ENCODE peak calls at places on chromosomes 3 and 15, in ten cellular contexts. G is kidney, C is fibroblast of pulmonary artery, N is A673, Q is OCI-LY7, T is WTC11, I is psoas muscle, D is upper lobe of right lung, J is omental fat pad, P is mesothelial cell of epicardium. Y is an unnamed sample.

GRCh38 chr15:62521396-62521795 is 356.3 kb upstream of the C2CD4B start:
- DNase-seq in G (no peak), C (no peak), N (no peak), Q (no peak), T (no peak), I (no peak), D (no peak), J (no peak), P (no peak), Y (no peak)

GRCh38 chr15:78208887-78209645 is 25.3 kb downstream of the ACSBG1 start:
- DNase-seq in G (no peak), C (no peak), N (no peak), Q (no peak), T (no peak), I (no peak), D (no peak), J (no peak), P (no peak), Y (no peak)

GRCh38 chr15:64842986-64843561 is 1.4 kb downstream of the PLEKHO2 start:
- DNase-seq in G (no peak), C (peak), N (no peak), Q (peak), T (no peak), I (peak), D (peak), J (no peak), P (no peak), Y (peak)

GRCh38 chr3:40299721-40300335 is 9.7 kb upstream of the EIF1B start:
- DNase-seq in G (no peak), C (peak), N (no peak), Q (no peak), T (no peak), I (no peak), D (no peak), J (no peak), P (no peak), Y (peak)

GRCh38 chr15:52680041-52680391 is 828 bp upstream of the ATOSA start:
- DNase-seq in G (no peak), C (peak), N (peak), Q (peak), T (no peak), I (no peak), D (no peak), J (no peak), P (no peak), Y (peak)

GRCh38 chr3:6273878-6274277 is 587.0 kb upstream of the GRM7 start:
- DNase-seq in G (no peak), C (no peak), N (no peak), Q (no peak), T (no peak), I (no peak), D (no peak), J (no peak), P (no peak), Y (no peak)

GRCh38 chr3:138434276-138434874 is at the start of gene ESYT3:
- DNase-seq in G (peak), C (peak), N (peak), Q (no peak), T (peak), I (peak), D (peak), J (no peak), P (peak), Y (peak)

GRCh38 chr3:15214758-15215157 is 8.7 kb downstream of the CAPN7 start:
- DNase-seq in G (no peak), C (no peak), N (no peak), Q (no peak), T (no peak), I (no peak), D (no peak), J (no peak), P (no peak), Y (no peak)

GRCh38 chr3:121481116-121481895 is 64.5 kb downstream of the POLQ start:
- DNase-seq in G (no peak), C (no peak), N (no peak), Q (no peak), T (no peak), I (no peak), D (no peak), J (no peak), P (no peak), Y (peak)

GRCh38 chr3:187978433-187979011 is 175.4 kb upstream of the LPP start:
- DNase-seq in G (no peak), C (peak), N (no peak), Q (peak), T (no peak), I (no peak), D (no peak), J (no peak), P (no peak), Y (peak)

GRCh38 chr3:190840146-190840545 is 22.3 kb downstream of the GMNC start:
- DNase-seq in G (no peak), C (peak), N (no peak), Q (no peak), T (no peak), I (no peak), D (no peak), J (no peak), P (no peak), Y (peak)

GRCh38 chr15:31434418-31435255 is 108.0 kb downstream of the KLF13 start:
- DNase-seq in G (peak), C (peak), N (no peak), Q (peak), T (no peak), I (peak), D (peak), J (no peak), P (no peak), Y (peak)

GRCh38 chr15:42012241-42012640 is 8.6 kb downstream of the PLA2G4E start:
- DNase-seq in G (no peak), C (no peak), N (no peak), Q (no peak), T (no peak), I (no peak), D (peak), J (no peak), P (no peak), Y (no peak)

GRCh38 chr15:34583399-34584320 is at the start of gene GOLGA8B:
- DNase-seq in G (peak), C (peak), N (peak), Q (peak), T (peak), I (peak), D (peak), J (no peak), P (peak), Y (peak)

GRCh38 chr15:84949845-84950569 is 31.6 kb upstream of the PDE8A start:
- DNase-seq in G (no peak), C (no peak), N (no peak), Q (no peak), T (no peak), I (no peak), D (no peak), J (no peak), P (no peak), Y (no peak)

GRCh38 chr3:13144163-13145023 is 71.2 kb upstream of the IQSEC1 start:
- DNase-seq in G (peak), C (no peak), N (no peak), Q (no peak), T (no peak), I (peak), D (peak), J (no peak), P (no peak), Y (no peak)

GRCh38 chr3:113287111-113287817 is 75.9 kb downstream of the BOC start:
- DNase-seq in G (no peak), C (peak), N (no peak), Q (no peak), T (no peak), I (no peak), D (no peak), J (no peak), P (no peak), Y (peak)

GRCh38 chr3:10747341-10747740 is 68.7 kb upstream of the SLC6A11 start:
- DNase-seq in G (no peak), C (no peak), N (no peak), Q (no peak), T (no peak), I (no peak), D (no peak), J (no peak), P (no peak), Y (no peak)

GRCh38 chr3:4825572-4826236 is 153.5 kb upstream of the BHLHE40 start:
- DNase-seq in G (peak), C (no peak), N (no peak), Q (no peak), T (no peak), I (peak), D (peak), J (no peak), P (no peak), Y (no peak)

GRCh38 chr3:3200632-3201212 is 21.2 kb upstream of the CRBN start:
- DNase-seq in G (no peak), C (peak), N (peak), Q (peak), T (peak), I (no peak), D (no peak), J (no peak), P (peak), Y (peak)

GRCh38 chr15:26503998-26504397 is 268.9 kb downstream of the GABRB3 start:
- DNase-seq in G (no peak), C (no peak), N (no peak), Q (no peak), T (no peak), I (no peak), D (no peak), J (no peak), P (no peak), Y (no peak)

GRCh38 chr3:100169186-100169585 is 54.9 kb upstream of the FILIP1L start:
- DNase-seq in G (no peak), C (peak), N (peak), Q (no peak), T (no peak), I (peak), D (no peak), J (no peak), P (no peak), Y (no peak)

GRCh38 chr3:48694610-48695051 is 8.9 kb upstream of the NCKIPSD start:
- DNase-seq in G (peak), C (peak), N (peak), Q (no peak), T (no peak), I (peak), D (peak), J (no peak), P (no peak), Y (peak)

GRCh38 chr15:98311566-98312188 is 336.7 kb upstream of the IGF1R start:
- DNase-seq in G (no peak), C (peak), N (peak), Q (peak), T (peak), I (peak), D (peak), J (peak), P (peak), Y (peak)

GRCh38 chr3:122299872-122300460 is 25.1 kb upstream of the CSTA start:
- DNase-seq in G (no peak), C (peak), N (peak), Q (peak), T (peak), I (no peak), D (no peak), J (no peak), P (no peak), Y (peak)

GRCh38 chr3:60913474-60913873 is 337.8 kb downstream of the FHIT start:
- DNase-seq in G (no peak), C (no peak), N (no peak), Q (no peak), T (no peak), I (no peak), D (no peak), J (no peak), P (no peak), Y (no peak)

DNA sequence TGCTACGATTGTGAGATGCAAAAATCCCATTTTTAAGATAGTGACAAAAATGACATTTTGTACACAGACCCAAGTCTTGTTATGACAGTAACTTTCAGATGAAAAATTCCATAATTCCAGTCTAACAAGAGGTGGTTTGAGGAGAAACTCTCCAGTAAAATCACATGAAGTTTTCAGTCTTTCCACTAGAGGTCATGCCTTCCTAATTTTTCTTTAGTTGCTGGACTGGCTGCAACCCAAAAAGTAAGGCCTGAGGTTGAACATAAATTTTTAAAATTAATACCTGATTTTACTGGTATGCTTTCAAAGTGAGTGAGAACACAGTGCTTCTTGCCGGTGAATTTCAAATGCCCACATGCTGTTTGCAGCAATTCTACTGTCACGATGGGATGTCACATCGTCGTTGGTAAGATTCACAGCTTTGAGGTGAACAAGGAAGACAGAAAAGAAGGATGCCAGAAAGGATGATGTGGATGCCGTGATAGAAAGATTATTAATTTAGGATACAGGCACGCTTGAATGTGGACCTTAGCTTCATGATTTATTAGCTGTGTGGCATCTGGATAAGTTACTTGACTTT is 89.0 kb upstream of the FGF12 start:
- DNase-seq in G (no peak), C (peak), N (peak), Q (peak), T (no peak), I (no peak), D (no peak), J (no peak), P (no peak), Y (peak)
- TF ChIP-seq CTCF in G (peak), C (peak), N (peak), Q (peak), T (peak), I (peak), D (peak), J (peak), P (peak), Y (peak)

DNA sequence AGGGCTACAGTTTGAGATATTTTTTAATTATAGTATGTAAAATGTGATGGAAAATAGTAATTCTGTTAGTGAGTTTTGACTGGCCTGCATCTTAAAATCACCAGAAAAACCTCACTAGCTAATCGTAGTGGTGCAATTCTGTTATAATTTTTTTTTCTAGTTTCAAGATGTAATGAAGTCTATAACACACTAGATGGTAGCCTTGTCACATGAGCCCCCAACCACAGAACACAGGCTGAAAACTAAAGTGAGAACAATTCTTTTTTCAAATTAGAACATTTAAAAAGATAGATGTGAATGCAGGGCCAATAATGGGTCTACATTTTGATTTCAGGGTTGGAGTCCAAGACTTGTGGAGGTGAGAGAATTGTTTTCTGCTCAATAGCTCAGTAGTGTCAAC is 83.3 kb upstream of the KCNH8 start:
- DNase-seq in G (no peak), C (peak), N (peak), Q (peak), T (no peak), I (no peak), D (no peak), J (no peak), P (no peak), Y (no peak)
- TF ChIP-seq CTCF in G (no peak), C (no peak), N (peak), Q (peak), T (peak), I (peak), D (no peak), J (no peak), P (no peak), Y (no peak)

GRCh38 chr3:137217733-137218132 is 259.9 kb downstream of the IL20RB start:
- DNase-seq in G (no peak), C (no peak), N (peak), Q (no peak), T (peak), I (no peak), D (no peak), J (no peak), P (no peak), Y (no peak)
- TF ChIP-seq CTCF in G (no peak), C (no peak), N (peak), Q (peak), T (peak), I (no peak), D (peak), J (no peak), P (no peak), Y (no peak)

DNA sequence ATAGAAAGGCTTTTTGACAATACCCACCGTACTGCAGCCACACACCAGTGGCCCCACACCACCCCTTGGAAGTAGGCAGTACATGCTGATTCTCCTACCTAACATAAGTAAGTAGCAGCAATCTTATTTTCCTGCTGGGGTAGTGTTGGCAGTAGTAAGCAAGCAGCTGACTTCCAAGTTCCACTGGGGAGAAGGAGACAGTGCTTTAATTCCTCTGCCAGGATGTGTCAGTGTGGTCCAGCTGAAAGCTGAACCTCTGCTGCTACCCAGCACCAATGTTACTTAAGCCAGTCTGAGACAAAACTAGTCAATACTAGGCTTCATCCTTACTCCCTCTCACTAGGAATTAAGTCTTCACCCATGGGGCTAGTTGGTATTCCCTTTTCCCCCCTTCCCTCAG is 74.7 kb downstream of the DZIP3 start:
- DNase-seq in G (no peak), C (no peak), N (peak), Q (no peak), T (no peak), I (no peak), D (no peak), J (no peak), P (no peak), Y (no peak)
- TF ChIP-seq CTCF in G (no peak), C (no peak), N (peak), Q (no peak), T (no peak), I (no peak), D (no peak), J (no peak), P (no peak), Y (no peak)

DNA sequence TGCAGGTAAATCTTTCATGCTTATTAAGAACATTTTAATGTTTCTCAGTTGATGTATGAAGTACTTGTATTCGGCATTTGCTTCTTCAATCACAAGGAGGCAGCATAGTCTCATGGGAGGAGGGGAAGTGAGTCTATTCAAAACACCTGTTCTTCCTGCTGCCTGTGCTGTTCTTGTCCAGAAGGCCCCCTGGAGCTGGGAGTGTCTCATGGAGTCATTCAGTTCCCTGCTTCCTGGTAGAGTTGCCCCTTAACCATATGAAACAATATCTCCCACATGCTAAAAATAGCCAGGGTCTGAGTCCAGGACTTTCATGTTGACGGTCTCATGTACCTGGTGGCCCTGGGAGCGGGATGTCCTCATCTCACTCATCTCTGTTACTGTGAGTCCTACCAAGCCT is 15.5 kb upstream of the PPP1R2 start:
- DNase-seq in G (no peak), C (peak), N (peak), Q (peak), T (no peak), I (peak), D (no peak), J (no peak), P (no peak), Y (peak)
- TF ChIP-seq CTCF in G (peak), C (peak), N (peak), Q (peak), T (no peak), I (peak), D (peak), J (no peak), P (no peak), Y (peak)